ENCODE peak calls at places on chromosomes 5 and 9, in six cellular contexts. Q is fibroblast of mammary gland, F is fibroblast of pulmonary artery, N is bronchial epithelial cell, C is GM23338, T is choroid plexus epithelial cell. I is an unnamed sample.

GRCh38 chr5:149452665-149453617 is 73.8 kb upstream of the IL17B start:
- DNase-seq in Q (peak), F (peak), N (peak), C (peak), T (peak), I (peak)

GRCh38 chr9:114087721-114088120 is 9.6 kb upstream of the AMBP start:
- DNase-seq in Q (no peak), F (no peak), N (no peak), C (no peak), T (no peak), I (no peak)

GRCh38 chr5:37839441-37840035 is 303 bp downstream of the GDNF start:
- DNase-seq in Q (peak), F (peak), N (no peak), C (peak), T (peak), I (peak)

GRCh38 chr5:34929720-34930526 is 564 bp downstream of the DNAJC21 start:
- DNase-seq in Q (peak), F (peak), N (peak), C (peak), T (peak), I (peak)

GRCh38 chr5:92907914-92908606 is 673.0 kb downstream of the NR2F1-AS1 start:
- DNase-seq in Q (peak), F (peak), N (no peak), C (no peak), T (peak), I (peak)

GRCh38 chr5:133873936-133874585 is 94.4 kb downstream of the C5orf15 start:
- DNase-seq in Q (peak), F (no peak), N (peak), C (no peak), T (peak), I (peak)

GRCh38 chr5:1366514-1366913 is 21.6 kb upstream of the CLPTM1L start:
- DNase-seq in Q (no peak), F (no peak), N (no peak), C (no peak), T (no peak), I (no peak)

GRCh38 chr5:14295610-14296009 is 152.5 kb downstream of the TRIO start:
- DNase-seq in Q (no peak), F (no peak), N (no peak), C (no peak), T (no peak), I (no peak)

GRCh38 chr9:15972760-15973159 is 419.9 kb downstream of the CCDC171 start:
- DNase-seq in Q (no peak), F (no peak), N (no peak), C (no peak), T (no peak), I (no peak)

GRCh38 chr5:81209386-81209785 is 23.7 kb upstream of the CKMT2 start:
- DNase-seq in Q (no peak), F (no peak), N (no peak), C (no peak), T (no peak), I (no peak)

GRCh38 chr5:81205058-81205457 is 28.1 kb upstream of the CKMT2 start:
- DNase-seq in Q (no peak), F (no peak), N (no peak), C (peak), T (no peak), I (no peak)

GRCh38 chr5:81204205-81204604 is 28.9 kb upstream of the CKMT2 start:
- DNase-seq in Q (no peak), F (no peak), N (no peak), C (no peak), T (no peak), I (no peak)

GRCh38 chr5:81208904-81209303 is 24.2 kb upstream of the CKMT2 start:
- DNase-seq in Q (peak), F (no peak), N (peak), C (no peak), T (no peak), I (no peak)

GRCh38 chr5:81207009-81207408 is 26.1 kb upstream of the CKMT2 start:
- DNase-seq in Q (no peak), F (peak), N (peak), C (peak), T (peak), I (peak)
- TF ChIP-seq CTCF in Q (peak), F (peak), N (peak), C (peak), T (peak), I (peak)

GRCh38 chr5:179852993-179853547 is 5.5 kb downstream of the MRNIP start:
- DNase-seq in Q (no peak), F (no peak), N (no peak), C (no peak), T (no peak), I (no peak)
- H3K4me3 ChIP-seq in Q (no peak), F (no peak), N (no peak), C (no peak), T (no peak), I (no peak)

DNA sequence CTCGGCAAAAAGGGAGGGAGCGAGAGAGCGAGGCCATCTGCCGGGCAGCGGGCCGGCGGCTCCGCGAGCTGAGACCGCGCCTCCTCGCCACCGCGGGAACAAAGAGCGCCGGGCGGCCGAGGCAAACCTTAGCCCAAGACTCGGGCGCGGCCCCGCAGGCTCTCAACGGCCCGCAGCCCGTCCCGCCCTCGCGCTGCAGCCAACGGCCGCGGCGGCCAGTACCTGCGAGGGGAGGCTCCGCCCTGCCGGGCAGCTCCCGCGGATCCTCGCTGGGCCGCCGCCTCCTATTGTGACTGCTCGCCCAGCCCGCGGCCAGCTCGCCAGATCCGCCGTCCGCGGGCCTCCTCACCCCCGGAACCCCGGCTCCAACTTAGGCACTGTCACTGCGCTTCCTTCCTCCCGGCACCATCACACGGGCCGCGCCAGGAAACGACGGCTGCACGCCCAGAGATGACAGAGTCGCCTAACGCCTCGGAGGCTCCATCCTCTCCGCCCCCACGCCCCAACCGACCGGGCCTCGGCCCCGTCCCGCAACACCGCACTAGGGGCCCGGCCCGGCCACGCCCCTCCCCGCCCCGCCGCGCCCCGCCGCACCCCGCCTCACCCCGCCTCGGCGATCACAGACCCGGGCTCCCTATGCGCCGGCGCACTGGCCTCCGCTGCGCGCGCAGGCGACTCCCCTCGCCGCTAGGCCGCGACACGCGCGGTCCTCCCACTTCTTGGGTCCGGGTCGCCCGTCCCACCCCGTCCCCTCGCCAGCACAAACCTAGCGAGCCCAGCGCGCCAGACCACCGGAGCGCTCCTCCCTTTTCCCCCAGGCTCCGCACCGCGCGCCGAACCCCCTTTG is 486 bp upstream of the RNF38 start:
- DNase-seq in Q (peak), F (peak), N (peak), C (peak), T (peak), I (peak)
- TF ChIP-seq CTCF in Q (no peak), F (no peak), N (peak), C (no peak), T (no peak), I (no peak)

GRCh38 chr5:176784218-176785165 is 25.9 kb upstream of the UNC5A start:
- DNase-seq in Q (peak), F (peak), N (peak), C (peak), T (peak), I (peak)
- H3K4me3 ChIP-seq in Q (no peak), F (no peak), N (no peak), C (peak), T (no peak), I (no peak)

DNA sequence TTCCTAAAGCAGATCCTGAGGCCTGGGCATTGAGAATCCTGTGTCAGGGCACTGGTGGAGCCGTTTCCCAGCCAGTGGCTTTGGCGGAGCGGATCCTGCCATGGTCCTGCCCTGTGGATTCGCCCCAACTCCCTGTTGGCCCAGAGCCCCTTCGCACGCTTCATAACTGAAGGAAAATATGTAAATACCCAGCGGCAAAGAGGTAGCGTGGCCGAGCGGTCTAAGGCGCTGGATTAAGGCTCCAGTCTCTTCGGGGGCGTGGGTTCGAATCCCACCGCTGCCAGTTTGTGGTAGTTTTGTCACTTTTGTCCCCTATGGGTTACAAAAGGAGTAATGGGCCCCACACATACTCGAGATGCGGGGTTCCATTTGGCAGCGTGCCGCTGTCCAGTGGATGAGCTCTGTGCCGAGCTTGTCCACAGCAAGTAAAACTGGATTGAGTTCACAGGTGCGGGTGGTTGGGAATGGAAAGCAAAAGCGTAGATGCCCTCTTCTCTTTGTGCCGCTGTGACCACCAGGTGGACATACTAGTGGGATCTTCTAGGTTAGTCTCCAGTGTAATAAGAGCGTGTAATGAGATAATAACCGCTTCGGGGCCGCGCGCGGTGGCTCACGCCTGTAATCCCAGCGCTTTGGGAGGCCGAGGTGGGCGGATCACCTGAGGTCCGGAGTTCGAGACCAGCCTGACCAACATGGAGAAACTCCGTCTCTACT is 17.3 kb downstream of the TRIM7 start:
- DNase-seq in Q (peak), F (peak), N (peak), C (peak), T (peak), I (peak)
- TF ChIP-seq CTCF in Q (peak), F (peak), N (peak), C (peak), T (peak), I (peak)